ENCODE peak calls at places on chromosomes 6 and 20, in seven cellular contexts. U, X, L, K, N, T and J are unnamed samples. For H3K4me1, the result is how much of the 10 kb centered on the place peaks cover.

GRCh38 chr6:53691667-53692133 is 26.1 kb upstream of the KLHL31 start:
- DNase-seq in U (no peak), X (peak), L (no peak), K (no peak), N (no peak), T (no peak), J (no peak)

GRCh38 chr6:4664117-4664626 is 112.0 kb upstream of the CDYL start:
- DNase-seq in U (no peak), X (peak), L (peak), K (peak), N (peak), T (peak), J (no peak)

GRCh38 chr20:61486198-61486597 is 234.1 kb downstream of the CDH4 start:
- DNase-seq in U (no peak), X (no peak), L (no peak), K (no peak), N (no peak), T (no peak), J (no peak)

GRCh38 chr20:8903655-8904605 is 165.0 kb upstream of the PLCB4 start:
- DNase-seq in U (no peak), X (no peak), L (no peak), K (no peak), N (no peak), T (no peak), J (no peak)

GRCh38 chr6:145688493-145688905 is 46.8 kb downstream of the EPM2A start:
- DNase-seq in U (no peak), X (peak), L (no peak), K (no peak), N (peak), T (no peak), J (no peak)

GRCh38 chr6:21666200-21666671 is 72.7 kb downstream of the SOX4 start:
- DNase-seq in U (no peak), X (peak), L (peak), K (no peak), N (peak), T (no peak), J (no peak)

GRCh38 chr6:92911301-92911700 is 508.1 kb downstream of the EPHA7 start:
- DNase-seq in U (no peak), X (no peak), L (no peak), K (no peak), N (no peak), T (no peak), J (no peak)

GRCh38 chr6:151286192-151286591 is 46.4 kb downstream of the AKAP12 start:
- DNase-seq in U (no peak), X (no peak), L (no peak), K (no peak), N (peak), T (no peak), J (no peak)

GRCh38 chr6:15351631-15352030 is 105.8 kb downstream of the JARID2 start:
- DNase-seq in U (no peak), X (peak), L (peak), K (no peak), N (peak), T (peak), J (no peak)

GRCh38 chr6:14200047-14200446 is 82.5 kb downstream of the CD83 start:
- DNase-seq in U (no peak), X (no peak), L (no peak), K (no peak), N (peak), T (no peak), J (no peak)

DNA sequence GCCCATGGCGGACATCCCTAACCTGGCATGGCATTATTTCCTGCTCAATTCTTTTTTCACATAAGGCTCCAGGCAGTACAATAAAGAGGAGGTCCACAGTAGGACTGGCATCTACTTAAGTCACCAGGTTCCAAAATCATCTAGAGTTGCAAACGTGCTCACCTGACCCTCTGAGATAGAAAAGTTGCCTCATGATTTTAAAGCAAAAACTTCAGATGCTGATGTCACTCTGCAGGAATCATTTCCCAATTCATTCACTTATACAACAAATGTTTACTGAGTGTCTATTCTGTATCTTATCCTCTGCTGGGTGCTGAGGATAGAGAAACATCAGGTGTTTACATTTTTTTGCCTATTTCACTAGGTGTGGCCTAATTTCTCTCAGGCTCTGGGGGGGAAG is 2.2 kb downstream of the ADGRF4 start:
- DNase-seq in U (no peak), X (no peak), L (no peak), K (no peak), N (no peak), T (no peak), J (no peak)
- H3K4me3 ChIP-seq in U (no peak), X (no peak), L (no peak), K (peak), N (no peak), T (no peak), J (no peak)

GRCh38 chr6:32945106-32945761 is 4.4 kb upstream of the HLA-DMB start:
- DNase-seq in U (no peak), X (no peak), L (no peak), K (no peak), N (peak), T (no peak), J (no peak)

GRCh38 chr6:32942555-32942954 is 1.7 kb upstream of the HLA-DMB start:
- DNase-seq in U (no peak), X (no peak), L (no peak), K (no peak), N (no peak), T (no peak), J (no peak)

GRCh38 chr6:32944265-32944664 is 3.4 kb upstream of the HLA-DMB start:
- DNase-seq in U (no peak), X (no peak), L (no peak), K (no peak), N (no peak), T (no peak), J (peak)

GRCh38 chr6:32945953-32946352 is 5.1 kb upstream of the HLA-DMB start:
- DNase-seq in U (no peak), X (no peak), L (no peak), K (no peak), N (no peak), T (no peak), J (no peak)

DNA sequence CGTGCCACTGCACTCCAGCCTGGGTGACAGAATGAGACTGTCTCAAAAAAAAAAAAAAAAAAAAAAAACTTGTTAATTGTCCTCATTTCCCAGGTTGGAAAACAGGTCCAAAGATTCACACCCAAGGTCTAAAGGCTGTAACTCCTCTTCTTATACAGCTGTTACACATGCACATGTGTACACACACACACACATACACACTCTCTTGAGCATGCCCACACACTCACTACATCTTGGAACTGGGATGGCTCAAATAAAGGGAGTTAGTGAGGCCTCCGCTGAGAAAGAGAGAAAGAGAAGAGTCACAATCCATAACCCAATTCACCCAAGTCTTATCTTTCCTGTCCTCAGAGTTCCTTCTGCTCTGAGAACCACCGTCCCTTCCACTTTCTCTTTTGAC is 3.0 kb upstream of the HLA-DMB start:
- DNase-seq in U (no peak), X (no peak), L (no peak), K (no peak), N (no peak), T (no peak), J (no peak)
- H3K4me1 ChIP-seq in U (half or more), X (under half), L (under half), K (under half), N (under half), T (under half), J (under half)

GRCh38 chr6:159213401-159213800 is 44.2 kb downstream of the FNDC1 start:
- DNase-seq in U (no peak), X (no peak), L (no peak), K (no peak), N (peak), T (no peak), J (no peak)

GRCh38 chr6:159217595-159218275 is 48.5 kb downstream of the FNDC1 start:
- DNase-seq in U (no peak), X (peak), L (no peak), K (no peak), N (peak), T (no peak), J (no peak)

GRCh38 chr6:159214281-159214680 is 45.1 kb downstream of the FNDC1 start:
- DNase-seq in U (no peak), X (peak), L (no peak), K (no peak), N (peak), T (no peak), J (no peak)

GRCh38 chr6:159212026-159212425 is 42.8 kb downstream of the FNDC1 start:
- DNase-seq in U (no peak), X (no peak), L (no peak), K (no peak), N (peak), T (no peak), J (no peak)

DNA sequence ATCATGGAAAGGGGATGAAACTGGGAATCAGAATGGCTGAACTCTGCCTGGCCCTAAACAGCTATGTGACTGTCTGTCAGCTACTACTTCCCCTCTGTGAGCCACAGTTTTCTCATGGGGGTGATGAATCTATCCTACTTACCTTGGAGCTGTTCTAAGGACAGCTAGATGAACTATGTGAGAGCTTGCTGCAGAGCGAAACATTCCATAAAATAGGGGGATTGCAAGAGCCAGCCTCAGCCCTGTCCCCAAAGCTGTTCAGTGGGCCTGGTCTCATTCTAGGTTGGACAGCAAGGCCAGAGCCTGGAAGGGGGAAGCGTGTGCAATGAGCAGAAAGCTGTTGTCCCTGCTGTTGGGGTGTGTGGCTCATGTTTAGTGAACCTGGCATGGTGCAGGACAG is 43.7 kb downstream of the FNDC1 start:
- DNase-seq in U (no peak), X (no peak), L (no peak), K (no peak), N (no peak), T (no peak), J (no peak)
- H3K4me3 ChIP-seq in U (no peak), X (no peak), L (no peak), K (no peak), N (no peak), T (no peak), J (no peak)

GRCh38 chr6:149335924-149336323 is 18.4 kb downstream of the TAB2 start:
- DNase-seq in U (no peak), X (peak), L (no peak), K (no peak), N (peak), T (no peak), J (no peak)

GRCh38 chr6:149332602-149333311 is 15.2 kb downstream of the TAB2 start:
- DNase-seq in U (no peak), X (no peak), L (no peak), K (no peak), N (peak), T (no peak), J (no peak)

GRCh38 chr6:149336529-149336928 is 19.0 kb downstream of the TAB2 start:
- DNase-seq in U (no peak), X (no peak), L (no peak), K (no peak), N (peak), T (no peak), J (no peak)

GRCh38 chr6:149334682-149335160 is 17.2 kb downstream of the TAB2 start:
- DNase-seq in U (no peak), X (peak), L (no peak), K (no peak), N (peak), T (no peak), J (no peak)

GRCh38 chr6:149334201-149334600 is 16.7 kb downstream of the TAB2 start:
- DNase-seq in U (no peak), X (peak), L (no peak), K (no peak), N (peak), T (no peak), J (no peak)
- H3K4me1 ChIP-seq in U (half or more), X (half or more), L (under half), K (half or more), N (under half), T (under half), J (half or more)

GRCh38 chr20:58875111-58875510 is 22.6 kb downstream of the GNAS start:
- DNase-seq in U (no peak), X (no peak), L (no peak), K (no peak), N (no peak), T (no peak), J (no peak)

GRCh38 chr20:58878399-58878798 is 25.9 kb downstream of the GNAS start:
- DNase-seq in U (no peak), X (no peak), L (no peak), K (no peak), N (no peak), T (no peak), J (no peak)

GRCh38 chr20:58876437-58876836 is 23.9 kb downstream of the GNAS start:
- DNase-seq in U (no peak), X (no peak), L (no peak), K (no peak), N (no peak), T (no peak), J (no peak)

GRCh38 chr20:58875541-58876134 is 23.1 kb downstream of the GNAS start:
- DNase-seq in U (no peak), X (peak), L (no peak), K (no peak), N (peak), T (no peak), J (no peak)

GRCh38 chr20:58877374-58878360 is 25.2 kb downstream of the GNAS start:
- DNase-seq in U (no peak), X (no peak), L (no peak), K (no peak), N (no peak), T (no peak), J (no peak)
- H3K4me3 ChIP-seq in U (no peak), X (no peak), L (no peak), K (no peak), N (no peak), T (no peak), J (no peak)

GRCh38 chr20:36466089-36466488 is 75.2 kb upstream of the MYL9 start:
- DNase-seq in U (no peak), X (no peak), L (no peak), K (no peak), N (no peak), T (no peak), J (no peak)
- H3K4me1 ChIP-seq in U (half or more), X (half or more), L (under half), K (half or more), N (under half), T (half or more), J (half or more)

GRCh38 chr6:109091314-109092009 is 3.2 kb downstream of the SESN1 start:
- DNase-seq in U (no peak), X (peak), L (no peak), K (no peak), N (no peak), T (no peak), J (no peak)
- H3K4me3 ChIP-seq in U (no peak), X (peak), L (peak), K (peak), N (no peak), T (peak), J (no peak)

DNA sequence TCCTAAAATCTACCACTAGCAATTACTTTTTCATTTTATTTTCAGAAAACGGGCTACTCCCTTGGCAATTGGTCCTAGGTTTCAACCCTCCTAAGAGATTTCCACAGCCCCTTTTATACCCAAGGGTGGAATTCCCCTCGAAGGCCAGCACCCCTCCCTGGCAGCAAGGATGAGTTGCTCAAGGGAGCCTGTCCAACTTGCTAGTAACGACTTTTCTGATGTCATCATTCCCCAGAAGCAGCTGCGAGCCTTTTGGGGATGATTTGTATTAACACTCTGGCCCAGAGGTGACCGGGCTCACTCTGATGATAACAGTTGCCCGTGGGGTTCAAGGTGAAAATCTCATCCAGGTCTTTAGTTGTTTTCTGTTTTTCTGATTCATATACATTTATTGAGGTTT is 30.7 kb upstream of the NAA20 start:
- DNase-seq in U (no peak), X (no peak), L (peak), K (no peak), N (peak), T (no peak), J (no peak)
- H3K4me1 ChIP-seq in U (under half), X (under half), L (under half), K (half or more), N (under half), T (under half), J (under half)

GRCh38 chr6:74826318-74826717 is 379.5 kb downstream of the COL12A1 start:
- DNase-seq in U (no peak), X (no peak), L (no peak), K (no peak), N (no peak), T (no peak), J (no peak)
- H3K4me3 ChIP-seq in U (no peak), X (no peak), L (no peak), K (no peak), N (no peak), T (no peak), J (no peak)

GRCh38 chr6:41938590-41938989 is 3.0 kb downstream of the CCND3 start:
- DNase-seq in U (no peak), X (no peak), L (no peak), K (no peak), N (no peak), T (no peak), J (no peak)

GRCh38 chr6:41937881-41938574 is 3.6 kb downstream of the CCND3 start:
- DNase-seq in U (no peak), X (no peak), L (peak), K (no peak), N (no peak), T (no peak), J (peak)

GRCh38 chr6:41939848-41940758 is 1.5 kb downstream of the CCND3 start:
- DNase-seq in U (no peak), X (peak), L (peak), K (peak), N (peak), T (no peak), J (no peak)

GRCh38 chr6:41940759-41941279 is 789 bp downstream of the CCND3 start:
- DNase-seq in U (no peak), X (peak), L (peak), K (peak), N (peak), T (peak), J (peak)

GRCh38 chr6:41939091-41939847 is 2.3 kb downstream of the CCND3 start:
- DNase-seq in U (no peak), X (peak), L (peak), K (peak), N (peak), T (no peak), J (no peak)
- H3K4me1 ChIP-seq in U (half or more), X (half or more), L (under half), K (half or more), N (under half), T (under half), J (half or more)